ENCODE peak calls at places on chromosomes 5 and 9, in seven cellular contexts. L is GM20000, N is DND-41, D is neural crest cell, F is suprapubic skin, H is heart right ventricle, S is mucosa of descending colon. O is an unnamed sample.

GRCh38 chr9:37582548-37583157 is 6.5 kb upstream of the FBXO10 start:
- DNase-seq in L (peak; percentile 40), N (no peak), D (no peak), F (no peak), H (no peak), S (no peak), O (no peak)

GRCh38 chr9:32968101-32969011 is 33.1 kb downstream of the APTX start:
- DNase-seq in L (peak; percentile 63), N (peak; percentile 49), D (peak; percentile 73), F (no peak), H (peak; percentile 46), S (peak; percentile 49), O (no peak)

GRCh38 chr5:33997331-33997983 is 10.4 kb downstream of the AMACR start:
- DNase-seq in L (peak; percentile 52), N (peak; percentile 32), D (no peak), F (peak; percentile 83), H (peak; percentile 54), S (peak; percentile 46), O (no peak)

GRCh38 chr5:163563880-163564279 is 58.5 kb downstream of the MAT2B start:
- DNase-seq in L (no peak), N (no peak), D (no peak), F (no peak), H (no peak), S (no peak), O (no peak)

GRCh38 chr9:125785187-125785840 is 38.1 kb downstream of the PBX3 start:
- DNase-seq in L (no peak), N (no peak), D (no peak), F (no peak), H (no peak), S (no peak), O (no peak)

GRCh38 chr5:107285772-107286171 is 385.0 kb downstream of the EFNA5 start:
- DNase-seq in L (no peak), N (no peak), D (no peak), F (no peak), H (no peak), S (no peak), O (no peak)

GRCh38 chr9:18357321-18357720 is 116.6 kb upstream of the ADAMTSL1 start:
- DNase-seq in L (no peak), N (no peak), D (no peak), F (no peak), H (no peak), S (no peak), O (no peak)

GRCh38 chr5:64229163-64229774 is 63.6 kb downstream of the RNF180 start:
- DNase-seq in L (peak; percentile 69), N (no peak), D (no peak), F (no peak), H (no peak), S (no peak), O (no peak)

GRCh38 chr5:134798468-134798867 is 39.9 kb downstream of the DDX46 start:
- DNase-seq in L (no peak), N (no peak), D (no peak), F (no peak), H (no peak), S (no peak), O (no peak)

GRCh38 chr5:143261748-143262392 is 141.6 kb downstream of the NR3C1 start:
- DNase-seq in L (no peak), N (no peak), D (no peak), F (no peak), H (no peak), S (no peak), O (no peak)

GRCh38 chr5:88288798-88289197 is 20.2 kb upstream of the TMEM161B start:
- DNase-seq in L (no peak), N (no peak), D (no peak), F (no peak), H (no peak), S (no peak), O (no peak)

GRCh38 chr5:147169399-147169798 is 65.4 kb upstream of the STK32A start:
- DNase-seq in L (no peak), N (no peak), D (no peak), F (no peak), H (no peak), S (no peak), O (no peak)

GRCh38 chr5:94691947-94692346 is 73.5 kb downstream of the SLF1 start:
- DNase-seq in L (no peak), N (no peak), D (no peak), F (no peak), H (no peak), S (no peak), O (no peak)

GRCh38 chr5:154165886-154166285 is 24.6 kb upstream of the GALNT10 start:
- DNase-seq in L (no peak), N (no peak), D (no peak), F (no peak), H (no peak), S (no peak), O (no peak)

GRCh38 chr9:120723547-120723946 is 9.3 kb upstream of the MEGF9 start:
- DNase-seq in L (no peak), N (no peak), D (no peak), F (no peak), H (no peak), S (no peak), O (no peak)

GRCh38 chr5:127930311-127930710 is 153.3 kb upstream of the SLC12A2 start:
- DNase-seq in L (no peak), N (no peak), D (no peak), F (no peak), H (peak; percentile 18), S (no peak), O (no peak)

GRCh38 chr9:78575041-78575440 is 278.1 kb downstream of the PSAT1 start:
- DNase-seq in L (no peak), N (no peak), D (no peak), F (no peak), H (no peak), S (no peak), O (no peak)

GRCh38 chr5:87079219-87079618 is 188.5 kb upstream of the RASA1 start:
- DNase-seq in L (no peak), N (no peak), D (no peak), F (no peak), H (no peak), S (no peak), O (no peak)

GRCh38 chr9:14096182-14096922 is 217.6 kb downstream of the NFIB start:
- DNase-seq in L (no peak), N (no peak), D (no peak), F (no peak), H (peak; percentile 63), S (no peak), O (no peak)

GRCh38 chr5:96026334-96027065 is 64.8 kb upstream of the ELL2 start:
- DNase-seq in L (no peak), N (no peak), D (no peak), F (no peak), H (no peak), S (no peak), O (no peak)

GRCh38 chr9:78030553-78031270 is 899 bp downstream of the GNAQ start:
- DNase-seq in L (peak; percentile 22), N (peak; percentile 71), D (peak; percentile 52), F (peak; percentile 84), H (peak; percentile 40), S (peak; percentile 82), O (no peak)

GRCh38 chr5:116289276-116289675 is 204.5 kb downstream of the COMMD10 start:
- DNase-seq in L (no peak), N (no peak), D (no peak), F (no peak), H (no peak), S (no peak), O (no peak)

GRCh38 chr5:68459093-68459492 is 243.5 kb downstream of the PIK3R1 start:
- DNase-seq in L (no peak), N (no peak), D (no peak), F (no peak), H (no peak), S (no peak), O (no peak)

DNA sequence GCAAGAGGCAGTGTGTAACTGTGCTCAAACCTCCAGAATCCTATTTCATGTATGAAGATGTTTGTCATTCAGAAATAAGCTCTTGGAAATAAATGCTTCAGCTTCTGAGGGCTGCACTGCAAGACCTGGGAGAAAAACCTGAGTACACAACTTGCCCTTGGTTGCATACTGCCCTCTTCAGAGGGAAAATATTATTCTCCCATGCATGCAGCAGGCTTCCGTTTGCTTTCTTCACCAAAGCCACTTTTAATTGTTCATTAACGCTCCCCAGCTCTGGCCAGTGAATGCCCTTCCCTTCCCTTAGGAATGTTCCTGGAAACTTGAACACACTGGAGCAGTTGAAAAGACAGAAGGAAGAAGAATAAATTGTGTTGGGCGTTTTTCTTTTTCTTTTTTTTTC is 2.5 kb upstream of the WHRN start:
- DNase-seq in L (peak; percentile 63), N (no peak), D (no peak), F (no peak), H (no peak), S (no peak), O (no peak)
- TF ChIP-seq CTCF in L (peak; percentile 42), N (peak; percentile 29), D (no peak), F (no peak), H (no peak), S (no peak), O (peak; percentile 74)

DNA sequence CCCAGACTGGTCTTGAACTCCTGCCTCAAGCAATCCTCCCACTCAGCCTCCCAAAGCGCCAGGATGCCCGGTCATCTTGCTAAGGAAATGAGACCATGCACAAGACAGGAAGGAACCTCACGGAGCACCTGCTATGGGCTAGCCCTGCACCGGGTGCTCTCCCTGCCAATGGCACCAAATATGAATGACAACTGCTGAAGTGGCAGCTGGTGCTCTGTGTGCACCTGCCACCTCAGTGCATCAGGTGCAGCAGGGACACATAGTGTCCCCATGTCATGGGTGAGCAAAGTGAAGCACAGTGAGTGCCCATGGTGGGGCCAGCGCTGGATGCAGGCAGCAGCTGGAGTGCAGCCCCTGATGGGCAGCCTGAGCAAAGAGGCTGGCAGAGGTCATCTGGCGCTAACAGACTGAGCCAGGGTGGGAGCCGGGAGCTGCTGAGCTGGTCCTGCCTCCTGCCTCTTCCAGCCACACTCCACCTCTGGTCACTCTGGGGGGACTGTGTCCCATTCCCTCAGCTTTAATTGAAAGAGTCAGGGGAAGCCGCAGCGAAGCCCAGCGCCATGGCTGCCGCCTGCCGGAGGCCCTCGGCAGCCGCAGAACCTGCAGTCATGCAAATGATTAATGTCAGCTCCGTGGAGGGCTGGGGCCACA is 46.4 kb downstream of the BARX1 start:
- DNase-seq in L (no peak), N (no peak), D (no peak), F (no peak), H (no peak), S (no peak), O (peak; percentile 75)
- TF ChIP-seq CTCF in L (no peak), N (no peak), D (peak; percentile 53), F (no peak), H (no peak), S (no peak), O (peak; percentile 43)

GRCh38 chr5:2670856-2671404 is 80.5 kb downstream of the IRX2 start:
- DNase-seq in L (no peak), N (no peak), D (no peak), F (no peak), H (no peak), S (no peak), O (no peak)
- TF ChIP-seq CTCF in L (no peak), N (no peak), D (no peak), F (no peak), H (no peak), S (no peak), O (no peak)

DNA sequence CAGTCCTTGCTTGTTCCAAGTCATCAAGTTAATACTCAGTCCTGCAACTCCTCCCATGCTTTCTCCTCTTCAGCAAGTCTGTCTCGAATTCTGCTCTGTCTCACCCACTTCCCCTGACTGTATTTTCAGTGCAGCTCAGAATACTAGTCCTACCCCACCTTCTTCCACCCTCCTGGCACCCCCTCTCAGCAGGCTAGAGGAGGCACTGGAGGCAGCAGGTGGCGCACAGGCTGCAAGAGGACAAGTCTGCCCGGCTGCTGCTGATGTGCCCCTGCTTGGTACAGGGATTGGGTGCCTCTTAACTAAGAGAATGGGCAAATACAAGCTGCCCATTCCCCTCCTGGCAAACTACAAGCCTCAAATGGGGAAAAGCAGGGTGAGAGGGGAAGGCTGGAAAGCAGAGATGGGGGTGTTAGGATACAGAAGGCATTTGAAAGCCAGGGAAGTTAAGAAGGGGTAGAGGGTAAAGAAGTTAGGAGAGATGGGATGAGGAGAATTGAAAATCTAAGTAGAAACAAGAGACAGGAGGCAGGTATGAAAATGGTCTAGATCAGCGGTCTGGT is 5.0 kb downstream of the TLN1 start:
- DNase-seq in L (peak; percentile 39), N (peak; percentile 39), D (no peak), F (no peak), H (peak; percentile 60), S (peak; percentile 54), O (no peak)
- TF ChIP-seq CTCF in L (peak; percentile 16), N (peak; percentile 23), D (no peak), F (no peak), H (no peak), S (no peak), O (peak; percentile 53)